ENCODE peak calls at places on chromosomes 3 and 15, in six cellular contexts. M is astrocyte of the spinal cord; X is ELF-1; Y is AG09319; A is memory B cell; O is CD8-positive, alpha-beta T cell. L is an unnamed sample.

GRCh38 chr3:157082305-157082981 is 77.5 kb downstream of the CCNL1 start:
- DNase-seq in M (peak; percentile 88), X (no peak), Y (no peak), A (no peak), O (no peak), L (no peak)

GRCh38 chr15:25243800-25244097 is 195.1 kb downstream of the UBE3A start:
- DNase-seq in M (no peak), X (no peak), Y (no peak), A (no peak), O (no peak), L (no peak)

GRCh38 chr15:57048930-57049550 is 130.6 kb downstream of the TCF12 start:
- DNase-seq in M (no peak), X (no peak), Y (no peak), A (no peak), O (no peak), L (no peak)

GRCh38 chr15:66720206-66721010 is 18.4 kb downstream of the SMAD6 start:
- DNase-seq in M (peak; percentile 84), X (no peak), Y (no peak), A (no peak), O (no peak), L (no peak)

GRCh38 chr3:114597012-114597411 is 303.2 kb downstream of the TIGIT start:
- DNase-seq in M (no peak), X (no peak), Y (no peak), A (no peak), O (no peak), L (no peak)

GRCh38 chr15:67835349-67836133 is 4.3 kb downstream of the RNU6-1 start:
- DNase-seq in M (no peak), X (peak; percentile 73), Y (no peak), A (peak; percentile 54), O (no peak), L (no peak)

GRCh38 chr3:112671930-112672715 is 31.2 kb upstream of the CCDC80 start:
- DNase-seq in M (peak; percentile 93), X (no peak), Y (peak; percentile 94), A (no peak), O (no peak), L (no peak)

GRCh38 chr3:39707314-39707909 is 102.0 kb upstream of the MYRIP start:
- DNase-seq in M (peak; percentile 53), X (no peak), Y (peak; percentile 10), A (no peak), O (no peak), L (no peak)

GRCh38 chr15:75731248-75732100 is 18.8 kb upstream of the CSPG4 start:
- DNase-seq in M (no peak), X (no peak), Y (no peak), A (no peak), O (no peak), L (no peak)

GRCh38 chr3:136632625-136633081 is 119.5 kb downstream of the STAG1 start:
- DNase-seq in M (peak; percentile 42), X (no peak), Y (no peak), A (no peak), O (no peak), L (no peak)

L was measured in Panc1.